ENCODE peak calls at places on chromosomes 6 and 20, in nine cellular contexts. A, J, E, P, Q, Y, C, U and F are unnamed samples.

GRCh38 chr6:167676000-167676665 is 150.6 kb upstream of the AFDN start:
- DNase-seq in A (no peak), J (no peak), E (no peak), P (no peak), Q (no peak), Y (no peak), C (no peak), U (no peak), F (no peak)

GRCh38 chr6:68880050-68880449 is 245.0 kb downstream of the ADGRB3 start:
- DNase-seq in A (no peak), J (no peak), E (no peak), P (no peak), Q (peak), Y (no peak), C (no peak), U (no peak), F (no peak)

GRCh38 chr6:63634630-63635029 is 972 bp upstream of the PHF3 start:
- DNase-seq in A (no peak), J (peak), E (no peak), P (no peak), Q (no peak), Y (no peak), C (no peak), U (no peak), F (no peak)

GRCh38 chr20:23966927-23967615 is 21.5 kb downstream of the GGTLC1 start:
- DNase-seq in A (no peak), J (no peak), E (no peak), P (no peak), Q (no peak), Y (no peak), C (no peak), U (no peak), F (no peak)

GRCh38 chr6:140073456-140073855 is 699.0 kb upstream of the CITED2 start:
- DNase-seq in A (peak), J (no peak), E (no peak), P (no peak), Q (no peak), Y (peak), C (peak), U (peak), F (no peak)

GRCh38 chr6:30263734-30264133 is 50.5 kb upstream of the TRIM26 start:
- DNase-seq in A (no peak), J (no peak), E (no peak), P (no peak), Q (peak), Y (peak), C (no peak), U (peak), F (no peak)

GRCh38 chr20:40750541-40750940 is 61.5 kb upstream of the MAFB start:
- DNase-seq in A (no peak), J (no peak), E (no peak), P (no peak), Q (no peak), Y (no peak), C (no peak), U (no peak), F (no peak)

GRCh38 chr6:139109558-139109957 is 25.3 kb upstream of the HECA start:
- DNase-seq in A (no peak), J (peak), E (no peak), P (peak), Q (peak), Y (no peak), C (peak), U (peak), F (peak)

GRCh38 chr20:2900845-2901592 is 27.7 kb downstream of the PTPRA start:
- DNase-seq in A (peak), J (peak), E (no peak), P (no peak), Q (no peak), Y (no peak), C (peak), U (no peak), F (peak)

GRCh38 chr6:108656834-108657233 is 96.1 kb downstream of the FOXO3 start:
- DNase-seq in A (no peak), J (no peak), E (no peak), P (no peak), Q (no peak), Y (no peak), C (no peak), U (no peak), F (no peak)

GRCh38 chr6:112833546-112834215 is 486.6 kb downstream of the RFPL4B start:
- DNase-seq in A (no peak), J (no peak), E (no peak), P (no peak), Q (no peak), Y (no peak), C (no peak), U (peak), F (no peak)

GRCh38 chr6:90413867-90414266 is 117.2 kb upstream of the BACH2 start:
- DNase-seq in A (no peak), J (peak), E (peak), P (no peak), Q (peak), Y (no peak), C (no peak), U (peak), F (peak)

GRCh38 chr6:31474871-31475286 is 23.1 kb upstream of the MICB start:
- DNase-seq in A (no peak), J (no peak), E (no peak), P (no peak), Q (peak), Y (no peak), C (peak), U (no peak), F (no peak)

GRCh38 chr6:33815854-33816253 is 12.1 kb upstream of the MLN start:
- DNase-seq in A (no peak), J (peak), E (no peak), P (no peak), Q (peak), Y (no peak), C (peak), U (no peak), F (peak)

GRCh38 chr6:2865270-2866182 is 23.9 kb upstream of the SERPINB1 start:
- DNase-seq in A (no peak), J (no peak), E (no peak), P (no peak), Q (no peak), Y (no peak), C (no peak), U (peak), F (no peak)

GRCh38 chr20:21147593-21147992 is 21.7 kb downstream of the KIZ start:
- DNase-seq in A (peak), J (no peak), E (no peak), P (no peak), Q (no peak), Y (peak), C (peak), U (no peak), F (no peak)

GRCh38 chr20:50116368-50116999 is 3.5 kb upstream of the UBE2V1 start:
- DNase-seq in A (no peak), J (no peak), E (no peak), P (no peak), Q (no peak), Y (no peak), C (no peak), U (no peak), F (no peak)

GRCh38 chr6:47162793-47163192 is 120.7 kb upstream of the ADGRF1 start:
- DNase-seq in A (no peak), J (peak), E (no peak), P (no peak), Q (no peak), Y (no peak), C (peak), U (no peak), F (no peak)

GRCh38 chr6:167800549-167800948 is 26.2 kb upstream of the AFDN start:
- DNase-seq in A (no peak), J (no peak), E (no peak), P (no peak), Q (no peak), Y (no peak), C (no peak), U (no peak), F (no peak)

GRCh38 chr6:48429610-48430009 is 318.6 kb upstream of the PTCHD4 start:
- DNase-seq in A (no peak), J (no peak), E (no peak), P (no peak), Q (no peak), Y (no peak), C (no peak), U (peak), F (no peak)

GRCh38 chr6:57303931-57304681 is 13.3 kb upstream of the PRIM2 start:
- DNase-seq in A (no peak), J (no peak), E (no peak), P (no peak), Q (no peak), Y (no peak), C (no peak), U (peak), F (no peak)

GRCh38 chr6:94510877-94511276 is 1066.5 kb upstream of the MANEA start:
- DNase-seq in A (no peak), J (no peak), E (no peak), P (no peak), Q (no peak), Y (no peak), C (no peak), U (no peak), F (no peak)
- H3K4me3 ChIP-seq in A (no peak), J (no peak), E (no peak), P (no peak), Q (no peak), Y (no peak), C (no peak), U (no peak), F (no peak)

DNA sequence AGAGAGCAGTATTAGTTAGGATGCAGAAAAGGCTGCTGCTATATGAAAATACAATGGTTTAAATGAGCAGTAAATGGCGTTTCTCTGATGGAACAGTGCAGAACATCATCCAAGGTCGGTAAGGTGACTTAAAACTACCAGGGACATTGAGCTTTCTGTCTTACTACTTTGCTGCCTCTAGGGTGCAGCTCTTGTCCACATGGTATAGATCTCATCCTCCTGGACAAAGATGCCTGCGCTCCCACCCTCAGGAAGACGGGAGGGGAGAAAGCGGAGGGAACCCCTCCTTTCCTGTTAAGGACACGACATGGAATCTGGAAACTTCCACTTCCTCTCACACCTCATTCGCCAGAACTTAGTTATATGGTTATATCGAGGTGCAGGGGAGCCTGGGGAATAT is 224.4 kb upstream of the TSHZ2 start:
- DNase-seq in A (no peak), J (peak), E (no peak), P (no peak), Q (peak), Y (no peak), C (no peak), U (peak), F (peak)
- TF ChIP-seq CTCF in A (no peak), J (peak), E (no peak), P (peak), Q (peak), Y (peak), C (no peak), U (peak), F (peak)

DNA sequence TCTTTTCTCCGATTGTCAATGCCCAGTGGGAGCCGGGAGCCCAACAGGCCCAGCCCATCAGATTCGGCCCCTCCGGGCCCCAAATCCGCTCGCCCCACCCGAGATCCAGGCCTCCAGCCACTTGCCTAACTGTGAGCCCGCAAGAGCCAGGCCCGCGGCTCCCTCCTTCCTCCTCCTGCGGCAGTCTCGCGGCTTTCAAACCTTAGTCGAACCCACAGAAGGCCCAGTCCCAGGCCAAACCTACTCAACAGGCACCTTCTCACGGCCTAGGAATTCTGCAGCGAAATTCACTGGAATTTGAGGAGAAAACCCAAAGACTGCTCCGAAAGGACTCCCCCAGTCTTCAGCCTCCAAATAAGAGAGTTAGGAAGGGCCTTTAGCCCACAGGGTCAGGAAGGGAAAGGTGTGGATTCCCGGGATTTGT is 2.8 kb upstream of the TFAP2A start:
- DNase-seq in A (no peak), J (no peak), E (no peak), P (no peak), Q (no peak), Y (peak), C (peak), U (no peak), F (no peak)
- H3K4me3 ChIP-seq in A (no peak), J (no peak), E (no peak), P (peak), Q (no peak), Y (peak), C (no peak), U (no peak), F (peak)

GRCh38 chr20:52539891-52540290 is 348.3 kb upstream of the ZFP64 start:
- DNase-seq in A (peak), J (peak), E (no peak), P (no peak), Q (no peak), Y (no peak), C (peak), U (no peak), F (no peak)
- TF ChIP-seq CTCF in A (no peak), J (peak), E (no peak), P (no peak), Q (peak), Y (no peak), C (peak), U (no peak), F (no peak)

GRCh38 chr20:62766716-62767115 is 29.6 kb upstream of the MRGBP start:
- DNase-seq in A (no peak), J (no peak), E (no peak), P (no peak), Q (peak), Y (no peak), C (no peak), U (no peak), F (no peak)
- H3K4me3 ChIP-seq in A (no peak), J (no peak), E (no peak), P (no peak), Q (no peak), Y (no peak), C (no peak), U (no peak), F (no peak)